ENCODE peak calls at places on chromosomes 5 and 9, in seven cellular contexts. L is endodermal cell; T is PC-9; B is epithelial cell of prostate; S is endothelial cell; C is T-helper 2 cell; G is stimulated activated CD4-positive, alpha-beta T cell treated with anti-CD3 and anti-CD28 coated beads, Interleukin-12 subunit alpha, Interleukin-12 subunit beta, amount 100 ng/mL, for 48 hours. D is an unnamed sample.
A peak's percentile ranks its signal among the peaks of the same experiment; 100 is the strongest.

GRCh38 chr5:168710706-168711105 is 131.5 kb upstream of the PANK3 start:
- DNase-seq in C (no peak), T (no peak), B (no peak), G (no peak), L (peak; percentile 29), S (no peak), D (no peak)

GRCh38 chr9:29514336-29514735 is 1941.1 kb upstream of the C9orf72 start:
- DNase-seq in G (no peak), B (no peak), L (peak; percentile 68), S (no peak), T (no peak), C (no peak), D (no peak)

GRCh38 chr9:80892703-80893102 is 796.6 kb downstream of the TLE1 start:
- DNase-seq in T (no peak), L (no peak), G (no peak), S (no peak), B (no peak), C (no peak), D (peak; percentile 39)

GRCh38 chr5:126777257-126777973 is 479 bp downstream of the LMNB1 start:
- DNase-seq in C (peak; percentile 35), B (peak; percentile 59), L (peak; percentile 75), G (no peak), S (peak; percentile 59), T (peak; percentile 59), D (peak; percentile 52)

GRCh38 chr5:157965040-157965439 is 106.1 kb upstream of the CLINT1 start:
- DNase-seq in B (no peak), C (no peak), T (no peak), G (no peak), L (peak; percentile 45), S (no peak), D (peak; percentile 71)

GRCh38 chr5:108259306-108259705 is 122.6 kb downstream of the FBXL17 start:
- DNase-seq in C (no peak), L (no peak), T (no peak), B (no peak), S (no peak), G (no peak), D (no peak)

GRCh38 chr5:150604894-150605440 is 35.5 kb upstream of the SYNPO start:
- DNase-seq in S (no peak), T (no peak), B (no peak), C (no peak), G (no peak), L (no peak), D (no peak)

GRCh38 chr5:32445831-32446614 is 1.5 kb upstream of the ZFR start:
- DNase-seq in T (no peak), S (no peak), G (no peak), C (no peak), L (no peak), B (no peak), D (no peak)

GRCh38 chr9:121776739-121777637 is 125.6 kb downstream of the DAB2IP start:
- DNase-seq in L (no peak), B (no peak), T (no peak), G (no peak), S (no peak), C (no peak), D (no peak)

GRCh38 chr5:142587354-142587965 is 98.4 kb downstream of the FGF1 start:
- DNase-seq in S (peak; percentile 63), B (no peak), C (no peak), G (peak; percentile 42), L (peak; percentile 78), T (peak; percentile 45), D (peak; percentile 63)

GRCh38 chr9:3263698-3264097 is 262.1 kb downstream of the RFX3 start:
- DNase-seq in B (no peak), C (no peak), S (no peak), T (no peak), L (no peak), G (no peak), D (no peak)

GRCh38 chr9:134658378-134658955 is 16.9 kb downstream of the COL5A1 start:
- DNase-seq in S (no peak), C (no peak), T (no peak), B (no peak), L (peak; percentile 67), G (no peak), D (no peak)

GRCh38 chr5:147504535-147504934 is 5.3 kb downstream of the DPYSL3 start:
- DNase-seq in G (no peak), L (no peak), C (no peak), B (no peak), S (no peak), T (no peak), D (no peak)

GRCh38 chr9:21015122-21015815 is 16.2 kb downstream of the HACD4 start:
- DNase-seq in T (no peak), S (no peak), L (peak; percentile 53), C (no peak), B (no peak), G (no peak), D (no peak)

GRCh38 chr5:337565-338130 is 16.1 kb downstream of the AHRR start:
- DNase-seq in L (peak; percentile 78), G (no peak), T (no peak), C (no peak), B (no peak), S (peak; percentile 43), D (peak; percentile 50)

GRCh38 chr5:9251379-9251980 is 294.4 kb downstream of the SEMA5A start:
- DNase-seq in S (no peak), L (no peak), T (no peak), B (no peak), G (no peak), C (no peak), D (peak; percentile 73)

GRCh38 chr9:114501786-114502682 is 3.2 kb downstream of the WHRN start:
- DNase-seq in L (peak; percentile 78), S (no peak), B (no peak), G (no peak), T (peak; percentile 49), C (no peak), D (peak; percentile 64)

GRCh38 chr5:150131978-150132694 is 23.5 kb downstream of the PDGFRB start:
- DNase-seq in T (no peak), C (no peak), B (no peak), G (no peak), S (no peak), L (no peak), D (no peak)

GRCh38 chr5:139678751-139679750 is 30.9 kb downstream of the CXXC5 start:
- DNase-seq in B (no peak), L (no peak), C (no peak), G (no peak), T (no peak), S (no peak), D (no peak)

GRCh38 chr9:128729766-128730517 is 6.0 kb upstream of the ZDHHC12 start:
- DNase-seq in T (no peak), L (peak; percentile 69), C (no peak), S (no peak), B (no peak), G (no peak), D (no peak)

GRCh38 chr5:58849995-58850667 is 267.3 kb downstream of the RAB3C start:
- DNase-seq in C (no peak), B (no peak), G (no peak), S (peak; percentile 34), T (peak; percentile 82), L (peak; percentile 81), D (peak; percentile 56)

GRCh38 chr9:1804128-1804865 is 210.8 kb upstream of the SMARCA2 start:
- DNase-seq in B (no peak), L (no peak), C (no peak), T (no peak), G (no peak), S (no peak), D (no peak)